ENCODE peak calls at places on chromosomes 11 and 22, in four cellular contexts. G is HepG2, X is K562, V is GM12878. O is an unnamed sample.

GRCh38 chr22:25062378-25063095 is 110.0 kb downstream of the KIAA1671 start:
- DNase-seq in G (no peak), X (no peak), V (no peak), O (no peak)

GRCh38 chr11:62071408-62071807 is 52.4 kb upstream of the INCENP start:
- DNase-seq in X (no peak), V (no peak), G (no peak), O (no peak)

GRCh38 chr22:37178350-37179125 is 9.5 kb downstream of the C1QTNF6 start:
- DNase-seq in X (no peak), V (no peak), G (peak; percentile 67), O (no peak)

GRCh38 chr11:86696451-86696850 is 24.0 kb upstream of the ME3 start:
- DNase-seq in X (no peak), G (no peak), V (no peak), O (no peak)

GRCh38 chr11:86072211-86072610 is 3.3 kb upstream of the PICALM start:
- DNase-seq in X (no peak), V (no peak), G (no peak), O (no peak)

GRCh38 chr11:102849319-102849718 is 5.9 kb upstream of the MMP3 start:
- DNase-seq in G (no peak), V (no peak), X (no peak), O (no peak)

GRCh38 chr11:67997460-67997921 is 6.4 kb downstream of the UNC93B1 start:
- DNase-seq in X (no peak), V (no peak), G (no peak), O (no peak)

GRCh38 chr11:380095-380480 is 10.8 kb downstream of the B4GALNT4 start:
- DNase-seq in X (no peak), G (no peak), V (no peak), O (no peak)

GRCh38 chr22:46830001-46830715 is 67.7 kb downstream of the TBC1D22A start:
- DNase-seq in V (no peak), G (no peak), X (no peak), O (no peak)

GRCh38 chr11:1337647-1338007 is 28.2 kb upstream of the TOLLIP start:
- DNase-seq in X (no peak), V (no peak), G (no peak), O (no peak)

GRCh38 chr11:71474771-71475483 is 21.9 kb downstream of the NADSYN1 start:
- DNase-seq in V (no peak), X (no peak), G (no peak), O (no peak)

GRCh38 chr11:30553521-30554110 is 32.5 kb downstream of the MPPED2 start:
- DNase-seq in V (no peak), X (no peak), G (no peak), O (no peak)

GRCh38 chr11:125903753-125904659 is at the start of gene DDX25:
- DNase-seq in V (no peak), X (no peak), G (no peak), O (peak; percentile 78)

GRCh38 chr11:76048763-76049162 is 157.5 kb downstream of the WNT11 start:
- DNase-seq in V (no peak), G (no peak), X (no peak), O (peak; percentile 25)

GRCh38 chr11:66842501-66842895 is 743 bp upstream of the RCE1 start:
- DNase-seq in G (no peak), X (no peak), V (no peak), O (no peak)
- TF ChIP-seq NR2C2 in G (no peak), X (no peak), V (no peak), O (no peak)

GRCh38 chr11:27926981-27927481 is 180.9 kb downstream of the KIF18A start:
- DNase-seq in G (no peak), X (peak; percentile 21), V (no peak), O (no peak)
- TF ChIP-seq NR2C2 in G (no peak), X (no peak), V (no peak), O (no peak)

GRCh38 chr11:70111269-70112016 is 33.3 kb downstream of the ANO1 start:
- DNase-seq in G (peak; percentile 5), V (no peak), X (peak; percentile 88), O (peak; percentile 33)
- TF ChIP-seq NR2C2 in G (no peak), V (no peak), X (no peak), O (no peak)

GRCh38 chr11:8017894-8018741 is 31.0 kb downstream of the EIF3F start:
- DNase-seq in V (no peak), G (no peak), X (no peak), O (no peak)
- TF ChIP-seq NR2C2 in V (no peak), G (no peak), X (no peak), O (no peak)

DNA sequence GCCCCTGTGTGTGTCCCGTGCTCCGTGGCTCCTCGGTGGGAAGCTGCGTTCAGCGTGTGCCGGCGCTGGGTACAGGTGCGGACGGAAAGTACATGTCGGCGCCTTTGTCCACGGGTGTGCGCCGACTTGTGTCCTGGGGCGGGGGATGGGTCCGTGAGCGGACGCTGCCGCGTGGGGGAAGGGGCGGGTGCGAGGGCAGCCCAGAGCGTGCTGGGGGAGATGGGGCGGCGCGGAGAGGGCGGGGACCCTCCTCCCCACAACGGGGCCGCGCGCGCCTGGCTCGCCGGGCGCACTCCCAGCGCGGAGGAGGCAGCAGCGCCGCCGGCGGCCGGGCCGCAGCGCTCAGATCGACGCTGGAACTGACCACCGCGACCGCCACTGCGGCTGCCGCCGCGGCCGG is 33.6 kb upstream of the RELT start:
- DNase-seq in V (no peak), G (no peak), X (no peak), O (peak; percentile 53)
- TF ChIP-seq NR2C2 in V (no peak), G (no peak), X (no peak), O (no peak)

GRCh38 chr22:22849640-22850610 is 37.7 kb upstream of the IGLL5 start:
- DNase-seq in X (no peak), G (no peak), V (no peak), O (no peak)

GRCh38 chr22:22853713-22854112 is 33.9 kb upstream of the IGLL5 start:
- DNase-seq in X (no peak), G (no peak), V (no peak), O (no peak)

GRCh38 chr22:22843848-22844247 is 43.8 kb upstream of the IGLL5 start:
- DNase-seq in V (no peak), X (no peak), G (no peak), O (no peak)

GRCh38 chr22:22851969-22852368 is 35.6 kb upstream of the IGLL5 start:
- DNase-seq in V (no peak), X (no peak), G (no peak), O (no peak)

DNA sequence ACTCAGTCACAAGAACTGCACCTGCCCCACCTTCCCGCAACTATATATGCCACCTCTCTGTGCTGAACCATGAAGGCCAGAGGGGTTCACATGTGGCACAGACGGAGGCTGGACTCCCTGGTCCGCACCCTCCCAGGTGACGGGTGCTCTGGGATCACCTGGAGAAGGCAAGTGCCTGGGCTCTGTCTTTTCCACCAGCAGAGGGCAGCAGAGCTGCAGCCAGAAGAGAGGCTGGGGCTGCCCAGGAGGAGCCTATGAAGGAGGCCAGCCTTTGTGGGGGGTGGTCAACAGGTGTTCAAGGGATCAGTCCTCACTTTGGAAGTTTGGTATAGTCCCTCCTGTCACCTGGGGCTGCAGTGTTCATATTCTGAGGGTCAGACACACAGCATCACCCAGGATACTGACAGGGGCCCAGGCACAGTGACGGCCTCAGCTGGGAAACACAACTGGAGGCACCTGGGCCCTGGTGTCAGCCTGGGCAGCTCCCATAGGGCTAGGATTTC is 39.2 kb upstream of the IGLL5 start:
- DNase-seq in X (peak; percentile 94), G (peak; percentile 50), V (no peak), O (peak; percentile 90)
- TF ChIP-seq NR2C2 in X (no peak), G (no peak), V (no peak), O (no peak)

DNA sequence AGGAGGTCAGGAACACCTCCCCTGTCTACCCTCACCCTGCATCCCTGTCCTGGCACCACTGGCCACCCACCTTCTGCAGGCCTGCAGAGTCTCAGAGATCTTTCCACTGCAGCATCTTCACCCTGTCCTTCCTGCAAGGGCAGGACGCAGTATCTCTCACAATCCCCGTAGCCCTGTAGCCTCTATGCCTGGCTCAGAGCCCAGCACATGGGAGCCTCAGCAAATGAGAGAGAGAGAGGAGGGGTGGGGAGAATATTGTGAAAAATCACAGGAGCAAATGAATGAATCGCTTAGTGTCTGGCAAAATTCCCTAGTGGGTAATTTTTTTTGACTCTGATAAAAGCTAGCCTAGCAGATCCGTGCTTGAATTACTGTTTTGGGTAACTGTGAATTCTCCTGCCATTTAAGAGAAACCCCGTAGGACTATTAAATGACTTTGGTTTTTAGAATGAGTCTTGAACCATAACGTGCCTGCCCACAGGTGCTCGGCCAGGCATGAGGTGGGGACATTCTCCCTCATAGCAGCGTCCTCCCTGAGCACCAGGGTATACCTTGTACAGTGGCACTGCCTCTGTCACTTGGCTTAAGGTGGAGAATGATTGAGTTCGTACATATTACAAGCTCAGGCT is 91.5 kb downstream of the MORC2 start:
- DNase-seq in G (no peak), V (no peak), X (no peak), O (no peak)
- TF ChIP-seq NR2C2 in G (no peak), V (no peak), X (no peak), O (no peak)

GRCh38 chr22:33842006-33842354 is 78.3 kb downstream of the LARGE1 start:
- DNase-seq in X (no peak), V (no peak), G (no peak), O (no peak)
- TF ChIP-seq NR2C2 in X (no peak), V (no peak), G (no peak), O (no peak)

DNA sequence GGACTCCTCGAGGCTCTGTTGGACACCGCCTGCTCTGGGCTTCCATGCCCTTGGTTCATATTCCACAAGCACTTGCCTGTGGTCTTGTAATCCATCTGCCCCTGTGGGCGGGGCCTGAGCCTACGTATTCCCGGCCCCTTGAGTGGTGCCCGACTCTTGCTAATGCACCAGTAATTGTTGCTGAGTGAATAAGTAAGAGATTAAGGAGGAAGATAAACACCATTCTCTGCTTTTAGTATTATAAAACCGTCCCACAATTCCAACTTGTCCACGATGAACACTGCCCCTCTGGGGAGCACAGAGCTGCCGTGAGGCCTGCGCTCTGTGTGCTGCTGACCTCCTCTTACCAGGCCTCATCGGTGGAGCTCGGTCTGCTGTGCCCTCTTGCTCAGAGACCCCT is 50.3 kb downstream of the MICAL2 start:
- DNase-seq in X (no peak), V (no peak), G (no peak), O (no peak)
- TF ChIP-seq NR2C2 in X (no peak), V (no peak), G (no peak), O (no peak)

O was measured in WTC11.